ENCODE peak calls at places on chromosomes 13 and 19, in four cellular contexts. O, Y, K and C are unnamed samples.

GRCh38 chr13:51688937-51689336 is 104.7 kb downstream of the WDFY2 start:
- DNase-seq in O (no peak), Y (no peak), K (no peak), C (no peak)

GRCh38 chr13:65435590-65435989 is 1794.5 kb downstream of the PCDH9 start:
- DNase-seq in O (no peak), Y (no peak), K (no peak), C (no peak)

GRCh38 chr19:48418317-48419064 is 25.0 kb downstream of the GRIN2D start:
- DNase-seq in O (no peak), Y (no peak), K (no peak), C (peak; percentile 23)

GRCh38 chr13:93872948-93873347 is 606.5 kb downstream of the DCT start:
- DNase-seq in O (no peak), Y (no peak), K (no peak), C (no peak)

GRCh38 chr13:72341904-72342303 is 385.5 kb downstream of the MZT1 start:
- DNase-seq in O (no peak), Y (no peak), K (no peak), C (no peak)

GRCh38 chr19:47357788-47358680 is 8.9 kb downstream of the DHX34 start:
- DNase-seq in O (no peak), Y (no peak), K (no peak), C (no peak)

GRCh38 chr13:112998506-112999280 is 29.7 kb downstream of the MCF2L start:
- DNase-seq in O (no peak), Y (no peak), K (no peak), C (no peak)

GRCh38 chr19:56884481-56884880 is 44.0 kb upstream of the PEG3 start:
- DNase-seq in O (no peak), Y (no peak), K (no peak), C (no peak)

GRCh38 chr13:90717451-90717936 is 630.0 kb upstream of the MIR17HG start:
- DNase-seq in O (no peak), Y (no peak), K (no peak), C (peak; percentile 69)

GRCh38 chr19:18377026-18377425 is 8.9 kb upstream of the GDF15 start:
- DNase-seq in O (no peak), Y (no peak), K (no peak), C (no peak)

GRCh38 chr19:45275370-45275971 is 24.4 kb downstream of the MARK4 start:
- DNase-seq in O (no peak), Y (no peak), K (no peak), C (no peak)

GRCh38 chr19:40777795-40778044 is 327 bp upstream of the RAB4B start:
- DNase-seq in O (no peak), Y (no peak), K (no peak), C (no peak)

GRCh38 chr19:34244611-34245299 is 9.6 kb upstream of the GARRE1 start:
- DNase-seq in O (no peak), Y (no peak), K (no peak), C (peak; percentile 35)

GRCh38 chr13:112679381-112679780 is 10.5 kb upstream of the ATP11A start:
- DNase-seq in O (no peak), Y (no peak), K (no peak), C (no peak)

GRCh38 chr19:48190288-48191284 is 20.1 kb downstream of the ZSWIM9 start:
- DNase-seq in O (peak; percentile 68), Y (no peak), K (no peak), C (no peak)

GRCh38 chr13:42458193-42458592 is 115.8 kb upstream of the TNFSF11 start:
- DNase-seq in O (no peak), Y (no peak), K (no peak), C (no peak)

GRCh38 chr13:19834704-19835103 is 28.7 kb downstream of the ZMYM5 start:
- DNase-seq in O (no peak), Y (no peak), K (no peak), C (no peak)

GRCh38 chr19:46714523-46715106 is 2.3 kb downstream of the PRKD2 start:
- DNase-seq in O (no peak), Y (no peak), K (no peak), C (peak; percentile 50)

GRCh38 chr13:41267106-41267505 is 3.7 kb upstream of the MTRF1 start:
- DNase-seq in O (no peak), Y (no peak), K (no peak), C (no peak)

GRCh38 chr13:99384468-99384867 is 77.3 kb upstream of the GPR183 start:
- DNase-seq in O (no peak), Y (no peak), K (no peak), C (no peak)

GRCh38 chr13:112943309-112944125 is 25.5 kb upstream of the MCF2L start:
- DNase-seq in O (peak; percentile 20), Y (no peak), K (no peak), C (peak; percentile 19)

GRCh38 chr19:5959260-5960004 is 18.5 kb downstream of the RANBP3 start:
- DNase-seq in O (no peak), Y (no peak), K (no peak), C (no peak)

GRCh38 chr19:5963855-5964254 is 14.1 kb downstream of the RANBP3 start:
- DNase-seq in O (no peak), Y (no peak), K (no peak), C (no peak)

GRCh38 chr19:5960005-5961001 is 17.6 kb downstream of the RANBP3 start:
- DNase-seq in O (no peak), Y (no peak), K (no peak), C (no peak)

GRCh38 chr19:5964816-5965565 is 12.9 kb downstream of the RANBP3 start:
- DNase-seq in O (no peak), Y (no peak), K (no peak), C (no peak)

DNA sequence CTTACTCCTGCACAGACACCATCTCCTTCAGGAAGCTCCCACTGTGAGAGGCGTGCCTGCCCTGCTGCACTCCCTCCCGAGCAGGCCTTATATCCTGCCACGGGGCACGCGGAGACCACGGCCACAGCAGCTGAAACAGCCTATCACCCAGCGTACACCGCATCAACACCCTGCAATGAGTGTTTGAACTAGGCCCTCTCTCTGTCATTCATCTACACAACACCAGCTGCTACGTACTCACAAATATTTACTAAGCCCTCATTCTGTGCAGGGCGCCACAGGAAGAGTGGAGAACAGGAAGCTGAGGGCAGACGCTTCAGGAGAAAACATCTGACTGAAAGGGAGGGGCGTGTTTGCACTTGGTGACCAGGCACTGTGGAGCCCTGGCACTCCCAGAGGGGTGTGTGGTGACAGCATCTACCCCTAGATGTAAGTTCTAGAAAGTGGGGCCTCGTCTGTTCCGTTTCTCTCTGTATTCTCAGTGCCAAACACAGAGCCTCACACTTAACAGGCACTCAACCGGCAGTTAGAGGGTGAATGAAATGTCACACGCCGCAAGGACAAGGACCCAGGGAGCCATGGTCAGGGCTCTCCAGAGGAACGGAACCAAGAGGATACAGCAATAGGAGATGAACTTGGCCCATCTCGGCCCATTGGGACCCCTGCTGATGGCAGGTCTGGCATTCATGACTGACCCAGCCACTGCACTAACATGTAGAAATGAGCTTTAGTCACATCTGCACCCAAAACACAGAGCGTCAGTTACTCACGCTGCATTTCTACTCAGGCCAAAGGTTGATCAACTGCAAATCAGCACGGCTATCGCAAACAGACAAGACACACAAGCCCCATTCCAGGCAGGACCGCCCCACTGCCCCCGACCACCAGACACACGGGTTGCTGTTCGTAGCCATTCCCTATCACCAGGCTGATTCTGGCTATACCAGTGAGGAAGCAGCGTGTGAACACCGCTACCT is 15.7 kb downstream of the RANBP3 start:
- DNase-seq in O (peak; percentile 65), Y (no peak), K (no peak), C (peak; percentile 86)
- H3K4me3 ChIP-seq in O (no peak overlapping the region), Y (peak overlapping the region; percentile 32), K (no peak overlapping the region), C (no peak overlapping the region)

DNA sequence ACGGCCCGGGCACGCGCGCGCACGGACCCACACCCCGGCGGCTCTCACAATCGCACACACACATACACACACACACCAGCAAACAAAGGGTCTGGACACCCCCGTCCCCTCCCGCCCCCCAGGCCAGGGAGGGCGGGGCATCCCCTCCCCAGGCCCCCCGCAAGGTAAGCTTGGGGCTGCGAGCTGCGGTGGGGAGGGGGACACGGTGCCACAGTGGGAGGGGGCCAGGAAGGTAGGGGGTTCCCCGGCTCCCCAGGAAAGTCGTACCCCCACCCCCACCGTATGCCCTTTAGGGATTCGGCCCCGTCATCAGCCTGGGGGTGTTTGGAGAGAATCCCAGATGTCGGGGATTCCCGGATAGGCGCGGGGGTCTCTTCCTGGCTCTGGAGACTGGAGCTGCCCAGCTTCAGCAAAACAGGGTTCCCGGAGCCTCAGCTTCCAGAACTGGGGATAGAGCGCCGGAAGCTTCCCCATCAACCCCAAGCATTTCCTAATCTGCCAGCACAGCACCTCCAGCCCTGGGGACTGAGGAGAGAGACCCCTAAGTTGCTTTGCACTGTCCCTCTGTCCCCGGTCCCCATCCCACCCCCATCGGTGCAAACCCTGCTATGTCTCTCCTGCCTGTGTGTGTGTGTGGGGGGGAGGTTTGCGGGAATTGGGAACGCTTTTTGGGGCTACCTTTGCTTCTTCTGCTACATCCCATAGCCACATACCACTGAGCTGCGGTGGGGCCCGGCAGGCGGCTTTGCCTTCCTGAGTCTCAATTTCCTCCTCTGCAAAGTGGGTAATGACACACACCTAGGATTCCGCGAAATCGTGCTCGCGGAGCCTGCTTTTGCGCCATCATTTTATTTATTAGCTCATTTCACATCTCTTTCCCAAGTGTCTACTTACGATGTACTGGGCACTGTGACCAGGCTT is 1.8 kb upstream of the CDC37 start:
- DNase-seq in O (no peak), Y (no peak), K (no peak), C (no peak)
- H3K4me3 ChIP-seq in O (peak overlapping the region; percentile 99), Y (peak overlapping the region; percentile 94), K (peak overlapping the region; percentile 79), C (peak overlapping the region; percentile 83)

GRCh38 chr19:49687566-49688316 is 1.7 kb upstream of the ADM5 start:
- DNase-seq in O (peak; percentile 55), Y (no peak), K (no peak), C (no peak)

GRCh38 chr19:49690073-49690655 is 752 bp upstream of the CPT1C start:
- DNase-seq in O (no peak), Y (no peak), K (no peak), C (no peak)

GRCh38 chr19:49689133-49690072 is at the start of gene ADM5:
- DNase-seq in O (no peak), Y (no peak), K (no peak), C (peak; percentile 11)

GRCh38 chr19:49687150-49687549 is 2.2 kb upstream of the ADM5 start:
- DNase-seq in O (no peak), Y (no peak), K (no peak), C (no peak)

DNA sequence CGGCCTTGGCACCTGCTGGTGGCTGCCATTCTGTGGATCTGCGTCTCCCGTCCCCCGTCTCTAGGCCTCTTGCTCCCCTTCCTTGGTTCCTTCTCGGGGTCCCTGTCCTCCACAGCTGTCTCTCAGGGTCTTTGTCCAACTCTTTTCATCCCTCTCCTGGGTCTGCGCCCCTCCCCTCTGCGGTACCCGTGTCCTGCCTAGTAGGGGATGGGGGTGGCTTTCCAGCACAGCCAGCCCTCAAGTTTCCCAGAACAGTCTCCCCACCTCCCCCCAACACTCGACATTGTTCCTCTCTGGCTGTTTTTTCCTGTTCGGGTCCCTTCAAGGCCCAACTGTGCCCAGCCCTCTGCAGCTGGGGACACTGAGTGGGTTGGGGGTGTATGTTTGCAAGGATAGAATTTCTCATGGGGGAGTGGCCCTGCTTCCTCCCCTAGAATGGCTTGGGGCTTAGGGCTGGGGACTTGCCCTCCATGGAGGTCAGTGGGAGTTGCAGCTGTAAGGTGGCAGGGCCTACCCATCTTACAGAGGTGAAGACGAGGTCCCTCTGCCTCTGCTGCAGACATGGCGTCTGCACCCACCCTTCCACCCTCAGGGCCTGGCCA is 762 bp upstream of the ADM5 start:
- DNase-seq in O (no peak), Y (no peak), K (no peak), C (no peak)
- H3K4me3 ChIP-seq in O (no peak overlapping the region), Y (no peak overlapping the region), K (no peak overlapping the region), C (no peak overlapping the region)

DNA sequence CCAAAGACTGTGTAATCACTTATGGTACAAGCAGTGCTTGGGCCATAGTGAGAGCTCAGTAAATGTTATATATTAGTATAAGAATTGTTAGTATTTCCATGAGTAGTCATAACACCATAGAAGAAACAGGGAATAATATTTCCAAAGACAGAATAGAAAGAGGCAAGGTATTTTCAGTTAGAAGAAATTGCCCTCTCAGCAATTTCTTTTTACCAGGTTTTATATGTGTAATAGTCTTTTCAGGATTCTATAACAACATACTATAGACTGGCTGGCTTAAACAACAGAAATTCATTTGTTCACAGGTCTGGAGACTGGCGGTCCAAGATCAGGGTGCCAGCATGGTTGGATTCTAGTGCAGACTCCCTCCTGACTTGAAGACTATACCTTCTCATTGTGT is 485.7 kb downstream of the FOXO1 start:
- DNase-seq in O (no peak), Y (no peak), K (no peak), C (no peak)
- H3K4me3 ChIP-seq in O (no peak overlapping the region), Y (no peak overlapping the region), K (no peak overlapping the region), C (no peak overlapping the region)